ENCODE peak calls at places on chromosome 1, in four cellular contexts. U is mesothelial cell of epicardium, Y is endothelial cell, Z is IMR-90. G is an unnamed sample.

GRCh38 chr1:51648180-51649109 is 31.6 kb downstream of the OSBPL9 start:
- DNase-seq in U (no peak), Y (no peak), Z (peak), G (no peak)

GRCh38 chr1:150365945-150366344 is 2.0 kb downstream of the RPRD2 start:
- DNase-seq in Z (peak), Y (no peak), U (no peak), G (no peak)

GRCh38 chr1:111272081-111272480 is 18.6 kb upstream of the CHIA start:
- DNase-seq in U (no peak), Z (no peak), Y (no peak), G (no peak)

GRCh38 chr1:173017792-173018191 is 32.9 kb downstream of the TNFSF18 start:
- DNase-seq in U (no peak), Z (no peak), Y (no peak), G (no peak)

GRCh38 chr1:93442276-93442675 is 5.6 kb upstream of the FNBP1L start:
- DNase-seq in Y (no peak), Z (no peak), U (no peak), G (no peak)

GRCh38 chr1:43577647-43578542 is 47.2 kb downstream of the PTPRF start:
- DNase-seq in Z (no peak), Y (no peak), U (no peak), G (no peak)

GRCh38 chr1:63663873-63664272 is 70.7 kb downstream of the PGM1 start:
- DNase-seq in U (no peak), Z (peak), Y (no peak), G (no peak)

GRCh38 chr1:11774753-11775152 is 12.8 kb downstream of the C1orf167 start:
- DNase-seq in U (no peak), Z (no peak), Y (no peak), G (no peak)

DNA sequence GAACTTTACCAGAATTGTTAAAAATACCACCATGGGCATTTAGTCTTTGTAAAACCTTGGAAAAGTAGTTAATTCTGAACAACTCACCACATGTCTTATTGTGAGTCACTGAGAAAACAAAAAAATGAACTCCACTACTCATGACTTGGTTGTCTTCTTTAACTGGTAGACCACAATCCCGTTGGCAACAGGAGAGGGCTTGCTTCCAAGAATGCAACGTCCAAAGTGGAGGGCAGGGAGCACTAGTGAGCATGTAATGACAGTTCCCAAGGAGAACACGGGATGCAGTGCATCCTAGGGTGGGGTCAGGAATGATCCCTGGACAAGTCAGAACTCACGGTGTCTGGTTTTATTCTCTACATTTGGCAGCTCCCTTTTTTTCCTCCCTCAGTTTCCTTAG is 15.2 kb upstream of the HMCN1 start:
- DNase-seq in Y (peak), Z (peak), U (no peak), G (no peak)
- TF ChIP-seq CTCF in Y (peak), Z (peak), U (no peak), G (no peak)

GRCh38 chr1:206468571-206468970 is 1.7 kb upstream of the IKBKE start:
- DNase-seq in Y (no peak), U (no peak), Z (no peak), G (no peak)
- TF ChIP-seq CTCF in Y (no peak), U (no peak), Z (no peak), G (no peak)

DNA sequence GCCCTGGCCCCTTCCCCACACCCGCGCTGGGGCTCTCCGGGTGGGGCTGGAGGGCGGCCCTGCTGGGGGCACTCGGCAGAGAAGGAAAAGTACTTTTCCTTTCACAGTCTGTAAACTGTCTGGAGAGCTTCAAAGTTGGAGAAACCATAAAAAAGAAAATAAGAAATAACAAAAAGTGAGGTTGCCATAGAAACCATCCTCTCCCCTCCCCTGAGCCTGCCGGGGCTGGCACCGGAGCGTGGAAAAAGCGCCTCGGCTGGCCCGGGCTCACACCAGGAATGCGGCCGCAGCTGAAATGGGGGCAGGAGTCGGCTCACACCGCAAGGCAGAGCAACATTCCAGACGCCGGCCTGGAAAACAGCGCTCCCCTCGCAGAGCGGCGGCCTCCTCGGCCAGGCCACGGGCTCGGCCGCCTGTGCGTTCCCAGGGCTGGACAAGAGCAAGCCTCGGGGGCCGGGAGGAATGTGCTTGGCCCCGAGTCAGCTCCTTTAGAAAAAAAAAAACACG is 69.2 kb downstream of the MORN1 start:
- DNase-seq in U (peak), Z (peak), Y (no peak), G (no peak)
- TF ChIP-seq CTCF in U (no peak), Z (peak), Y (no peak), G (no peak)

GRCh38 chr1:6701437-6702153 is at the start of gene DNAJC11:
- DNase-seq in Z (peak), Y (peak), U (peak), G (peak)
- TF ChIP-seq CTCF in Z (peak), Y (peak), U (peak), G (peak)